ENCODE peak calls at places on chromosomes 5 and 9, in seven cellular contexts. R, Z, X, O, M, B and D are unnamed samples.

GRCh38 chr9:128073260-128073886 is 5.3 kb downstream of the SLC25A25 start:
- DNase-seq in B (no peak), O (no peak), Z (no peak), M (no peak), R (peak), X (no peak), D (no peak)

GRCh38 chr5:175025046-175025445 is 300.7 kb downstream of the MSX2 start:
- DNase-seq in R (no peak), X (no peak), O (no peak), B (no peak), M (no peak), Z (no peak), D (no peak)

GRCh38 chr5:179608131-179608581 is 15.3 kb downstream of the HNRNPH1 start:
- DNase-seq in B (peak), Z (no peak), M (no peak), O (no peak), R (no peak), X (no peak), D (no peak)

GRCh38 chr9:136197930-136198604 is 6.9 kb downstream of the LHX3 start:
- DNase-seq in B (no peak), M (no peak), R (no peak), Z (no peak), X (no peak), O (no peak), D (no peak)

GRCh38 chr5:130520211-130520610 is 615.9 kb downstream of the CHSY3 start:
- DNase-seq in R (no peak), O (no peak), M (no peak), Z (no peak), X (no peak), B (no peak), D (no peak)

GRCh38 chr5:148806520-148806931 is 19.9 kb upstream of the ADRB2 start:
- DNase-seq in M (no peak), R (no peak), Z (no peak), B (no peak), X (no peak), O (no peak), D (no peak)

GRCh38 chr9:97632406-97632991 is 669 bp downstream of the TSTD2 start:
- DNase-seq in O (no peak), Z (peak), X (no peak), R (peak), M (no peak), B (no peak), D (peak)

GRCh38 chr5:142014911-142015584 is 2.2 kb upstream of the GNPDA1 start:
- DNase-seq in O (peak), X (peak), Z (no peak), M (peak), B (peak), R (peak), D (peak)

GRCh38 chr5:1776831-1777230 is 22.8 kb downstream of the MRPL36 start:
- DNase-seq in Z (no peak), X (no peak), B (no peak), M (no peak), O (no peak), R (no peak), D (no peak)

GRCh38 chr9:129437626-129438323 is 183.1 kb downstream of the C9orf50 start:
- DNase-seq in M (no peak), B (no peak), R (no peak), O (no peak), X (no peak), Z (no peak), D (no peak)

GRCh38 chr5:141817631-141818030 is 60.6 kb downstream of the PCDH1 start:
- DNase-seq in R (no peak), M (no peak), X (no peak), B (no peak), O (no peak), Z (no peak), D (no peak)

GRCh38 chr5:133688386-133688785 is 76.0 kb upstream of the FSTL4 start:
- DNase-seq in X (no peak), M (no peak), Z (no peak), R (no peak), B (no peak), O (no peak), D (no peak)

GRCh38 chr5:65883461-65883860 is 42.9 kb upstream of the ERBIN start:
- DNase-seq in X (no peak), M (no peak), R (no peak), Z (no peak), O (no peak), B (no peak), D (no peak)

GRCh38 chr5:83718936-83719495 is 1.6 kb downstream of the HAPLN1 start:
- DNase-seq in X (no peak), Z (no peak), B (no peak), M (no peak), R (no peak), O (no peak), D (no peak)

GRCh38 chr5:170159101-170159698 is 53.5 kb downstream of the FOXI1 start:
- DNase-seq in X (no peak), B (no peak), O (no peak), R (no peak), Z (no peak), M (no peak), D (no peak)

GRCh38 chr5:42611437-42611836 is 145.2 kb upstream of the CCDC152 start:
- DNase-seq in Z (no peak), O (no peak), R (no peak), X (no peak), M (no peak), B (no peak), D (no peak)

GRCh38 chr5:115274584-115274983 is 11.9 kb upstream of the PGGT1B start:
- DNase-seq in O (no peak), M (no peak), B (no peak), Z (no peak), R (no peak), X (no peak), D (no peak)

GRCh38 chr9:3906437-3907213 is 380.8 kb upstream of the RFX3 start:
- DNase-seq in X (no peak), R (peak), M (no peak), Z (no peak), O (no peak), B (no peak), D (no peak)

GRCh38 chr9:112142420-112142819 is 32.7 kb downstream of the SUSD1 start:
- DNase-seq in Z (no peak), R (no peak), O (no peak), B (no peak), X (no peak), M (no peak), D (no peak)

GRCh38 chr5:155700333-155700732 is 626.6 kb upstream of the SGCD start:
- DNase-seq in M (no peak), X (no peak), R (no peak), O (no peak), Z (no peak), B (no peak), D (peak)

GRCh38 chr5:180825768-180826525 is 23.3 kb upstream of the MGAT1 start:
- DNase-seq in M (no peak), O (no peak), Z (no peak), X (peak), B (no peak), R (peak), D (no peak)

GRCh38 chr9:110583237-110583636 is 3.7 kb upstream of the SVEP1 start:
- DNase-seq in O (no peak), M (no peak), B (no peak), R (no peak), Z (no peak), X (no peak), D (no peak)

GRCh38 chr5:137453476-137454080 is 45.5 kb downstream of the SPOCK1 start:
- DNase-seq in B (no peak), X (no peak), M (no peak), O (no peak), R (peak), Z (no peak), D (peak)

GRCh38 chr5:22708770-22709328 is 144.3 kb downstream of the CDH12 start:
- DNase-seq in Z (no peak), B (no peak), X (no peak), O (no peak), M (no peak), R (no peak), D (no peak)

GRCh38 chr9:95157491-95158151 is 159.9 kb downstream of the FANCC start:
- DNase-seq in M (no peak), O (no peak), B (no peak), R (peak), Z (no peak), X (no peak), D (no peak)